ENCODE peak calls at places on chromosomes 11 and 22, in five cellular contexts. One of them, this sample, is unnamed.

GRCh38 chr11:134471341-134472187 is 59.5 kb upstream of the B3GAT1 start:
- DNase-seq in GM12878: no peak
- DNase-seq in K562: no peak
- DNase-seq in A549: no peak
- DNase-seq in HepG2: no peak
- DNase-seq in this sample: no peak

GRCh38 chr11:17498475-17498874 is 21.8 kb upstream of the ABCC8 start:
- DNase-seq in GM12878: no peak
- DNase-seq in K562: peak; percentile 49
- DNase-seq in A549: no peak
- DNase-seq in HepG2: no peak
- DNase-seq in this sample: peak; percentile 56

GRCh38 chr22:45262931-45263789 is 21.6 kb upstream of the UPK3A start:
- DNase-seq in GM12878: peak; percentile 71
- DNase-seq in K562: peak; percentile 14
- DNase-seq in A549: no peak
- DNase-seq in HepG2: no peak
- DNase-seq in this sample: no peak

GRCh38 chr11:94574193-94574961 is 7.2 kb downstream of the PIWIL4 start:
- DNase-seq in GM12878: no peak
- DNase-seq in K562: no peak
- DNase-seq in A549: no peak
- DNase-seq in HepG2: no peak
- DNase-seq in this sample: no peak

GRCh38 chr11:118353084-118353710 is 6.2 kb upstream of the UBE4A start:
- DNase-seq in GM12878: no peak
- DNase-seq in K562: no peak
- DNase-seq in A549: no peak
- DNase-seq in HepG2: no peak
- DNase-seq in this sample: peak; percentile 54

GRCh38 chr11:130478204-130478701 is 29.8 kb downstream of the ADAMTS15 start:
- DNase-seq in GM12878: no peak
- DNase-seq in K562: no peak
- DNase-seq in A549: peak; percentile 49
- DNase-seq in HepG2: no peak
- DNase-seq in this sample: no peak

GRCh38 chr11:105783216-105783615 is 173.3 kb downstream of the GRIA4 start:
- DNase-seq in GM12878: no peak
- DNase-seq in K562: no peak
- DNase-seq in A549: no peak
- DNase-seq in HepG2: no peak
- DNase-seq in this sample: no peak

GRCh38 chr11:77732143-77732542 is 88.4 kb downstream of the RSF1 start:
- DNase-seq in GM12878: no peak
- DNase-seq in K562: no peak
- DNase-seq in A549: no peak
- DNase-seq in HepG2: peak; percentile 39
- DNase-seq in this sample: no peak

GRCh38 chr11:62905286-62905685 is 15.9 kb downstream of the CHRM1 start:
- DNase-seq in GM12878: no peak
- DNase-seq in K562: no peak
- DNase-seq in A549: no peak
- DNase-seq in HepG2: no peak
- DNase-seq in this sample: no peak

GRCh38 chr22:37824674-37825641 is 1.8 kb downstream of the GALR3 start:
- DNase-seq in GM12878: no peak
- DNase-seq in K562: no peak
- DNase-seq in A549: no peak
- DNase-seq in HepG2: no peak
- DNase-seq in this sample: peak; percentile 82

GRCh38 chr22:28395520-28395919 is 284.1 kb downstream of the TTC28 start:
- DNase-seq in GM12878: no peak
- DNase-seq in K562: no peak
- DNase-seq in A549: no peak
- DNase-seq in HepG2: no peak
- DNase-seq in this sample: no peak

GRCh38 chr11:47887910-47888569 is 39.9 kb upstream of the NUP160 start:
- DNase-seq in GM12878: no peak
- DNase-seq in K562: no peak
- DNase-seq in A549: no peak
- DNase-seq in HepG2: no peak
- DNase-seq in this sample: no peak

GRCh38 chr11:130671801-130672700 is 223.6 kb downstream of the ADAMTS15 start:
- DNase-seq in GM12878: no peak
- DNase-seq in K562: no peak
- DNase-seq in A549: peak; percentile 13
- DNase-seq in HepG2: no peak
- DNase-seq in this sample: no peak

GRCh38 chr11:5043385-5043784 is 2.9 kb upstream of the OR52J3 start:
- DNase-seq in GM12878: no peak
- DNase-seq in K562: no peak
- DNase-seq in A549: no peak
- DNase-seq in HepG2: no peak
- DNase-seq in this sample: no peak

GRCh38 chr11:106395716-106396349 is 318.4 kb downstream of the AASDHPPT start:
- DNase-seq in GM12878: no peak
- DNase-seq in K562: no peak
- DNase-seq in A549: no peak
- DNase-seq in HepG2: no peak
- DNase-seq in this sample: no peak

GRCh38 chr11:14422052-14422813 is 63.2 kb upstream of the RRAS2 start:
- DNase-seq in GM12878: no peak
- DNase-seq in K562: peak; percentile 69
- DNase-seq in A549: peak; percentile 88
- DNase-seq in HepG2: peak; percentile 82
- DNase-seq in this sample: peak; percentile 91

GRCh38 chr11:3232956-3233355 is 739 bp upstream of the MRGPRE start:
- DNase-seq in GM12878: no peak
- DNase-seq in K562: no peak
- DNase-seq in A549: no peak
- DNase-seq in HepG2: no peak
- DNase-seq in this sample: no peak

GRCh38 chr11:114598461-114598860 is 2.9 kb upstream of the NXPE4 start:
- DNase-seq in GM12878: no peak
- DNase-seq in K562: no peak
- DNase-seq in A549: no peak
- DNase-seq in HepG2: no peak
- DNase-seq in this sample: no peak

GRCh38 chr11:1049431-1049891 is 12.9 kb upstream of the MUC6 start:
- DNase-seq in GM12878: no peak
- DNase-seq in K562: no peak
- DNase-seq in A549: no peak
- DNase-seq in HepG2: no peak
- DNase-seq in this sample: no peak

GRCh38 chr11:88174627-88175003 is 628 bp downstream of the RAB38 start:
- DNase-seq in GM12878: no peak
- DNase-seq in K562: no peak
- DNase-seq in A549: peak; percentile 24
- DNase-seq in HepG2: no peak
- DNase-seq in this sample: peak; percentile 56

GRCh38 chr22:25162561-25162960 is 37.1 kb upstream of the CRYBB3 start:
- DNase-seq in GM12878: no peak
- DNase-seq in K562: no peak
- DNase-seq in A549: no peak
- DNase-seq in HepG2: no peak
- DNase-seq in this sample: no peak

GRCh38 chr11:62572431-62572830 is 1.3 kb downstream of the EEF1G start:
- DNase-seq in GM12878: no peak
- DNase-seq in K562: no peak
- DNase-seq in A549: no peak
- DNase-seq in HepG2: no peak
- DNase-seq in this sample: no peak

GRCh38 chr11:1052133-1053011 is 15.9 kb upstream of the MUC6 start:
- DNase-seq in GM12878: no peak
- DNase-seq in K562: no peak
- DNase-seq in A549: no peak
- DNase-seq in HepG2: no peak
- DNase-seq in this sample: no peak

GRCh38 chr11:6557761-6558674 is 45.4 kb downstream of the RRP8 start:
- DNase-seq in GM12878: no peak
- DNase-seq in K562: no peak
- DNase-seq in A549: no peak
- DNase-seq in HepG2: no peak
- DNase-seq in this sample: no peak

GRCh38 chr11:72037554-72038311 is 39.0 kb downstream of the IL18BP start:
- DNase-seq in GM12878: no peak
- DNase-seq in K562: no peak
- DNase-seq in A549: no peak
- DNase-seq in HepG2: no peak
- DNase-seq in this sample: no peak

GRCh38 chr11:84260862-84261261 is 974.7 kb upstream of the CCDC90B start:
- DNase-seq in GM12878: no peak
- DNase-seq in K562: no peak
- DNase-seq in A549: no peak
- DNase-seq in HepG2: no peak
- DNase-seq in this sample: no peak

GRCh38 chr11:64225608-64226506 is at the start of the genes NUDT22 and TRPT1:
- DNase-seq in GM12878: no peak
- DNase-seq in K562: peak; percentile 87
- DNase-seq in A549: peak; percentile 80
- DNase-seq in HepG2: peak; percentile 77
- DNase-seq in this sample: peak; percentile 94

GRCh38 chr11:70502677-70503076 is 104.3 kb downstream of the CTTN start:
- DNase-seq in GM12878: no peak
- DNase-seq in K562: no peak
- DNase-seq in A549: no peak
- DNase-seq in HepG2: no peak
- DNase-seq in this sample: no peak

GRCh38 chr22:43867839-43868652 is 5.7 kb upstream of the SULT4A1 start:
- DNase-seq in GM12878: no peak
- DNase-seq in K562: peak; percentile 64
- DNase-seq in A549: peak; percentile 28
- DNase-seq in HepG2: no peak
- DNase-seq in this sample: peak; percentile 95

GRCh38 chr11:35367491-35367890 is 51.9 kb downstream of the SLC1A2 start:
- DNase-seq in GM12878: no peak
- DNase-seq in K562: no peak
- DNase-seq in A549: no peak
- DNase-seq in HepG2: no peak
- DNase-seq in this sample: no peak

GRCh38 chr11:10305964-10306918 is 1.4 kb downstream of the ADM start:
- DNase-seq in GM12878: no peak
- DNase-seq in K562: no peak
- DNase-seq in A549: peak; percentile 38
- DNase-seq in HepG2: no peak
- DNase-seq in this sample: peak; percentile 75

GRCh38 chr11:10303558-10304363 is 1.1 kb upstream of the ADM start:
- DNase-seq in GM12878: no peak
- DNase-seq in K562: no peak
- DNase-seq in A549: peak; percentile 78
- DNase-seq in HepG2: peak; percentile 44
- DNase-seq in this sample: peak; percentile 80

GRCh38 chr11:10304495-10305261 is at the start of gene ADM:
- DNase-seq in GM12878: no peak
- DNase-seq in K562: peak; percentile 62
- DNase-seq in A549: peak; percentile 97
- DNase-seq in HepG2: peak; percentile 90
- DNase-seq in this sample: peak; percentile 93

GRCh38 chr11:10307022-10307410 is 2.1 kb downstream of the ADM start:
- DNase-seq in GM12878: no peak
- DNase-seq in K562: no peak
- DNase-seq in A549: peak; percentile 85
- DNase-seq in HepG2: peak; percentile 27
- DNase-seq in this sample: no peak

GRCh38 chr11:10305262-10305963 is 540 bp downstream of the ADM start:
- DNase-seq in GM12878: no peak
- DNase-seq in K562: no peak
- DNase-seq in A549: peak; percentile 52
- DNase-seq in HepG2: peak; percentile 33
- DNase-seq in this sample: peak; percentile 51
- H3K4me1 ChIP-seq in GM12878: peaks cover 47% of the 10 kb centered on the region
- H3K4me1 ChIP-seq in K562: peaks cover 53% of the 10 kb centered on the region
- H3K4me1 ChIP-seq in A549: peaks cover 36% of the 10 kb centered on the region
- H3K4me1 ChIP-seq in HepG2: peaks cover 56% of the 10 kb centered on the region
- H3K4me1 ChIP-seq in this sample: peaks cover 30% of the 10 kb centered on the region

GRCh38 chr11:112280268-112281126 is 19.8 kb upstream of the PLET1 start:
- DNase-seq in GM12878: peak; percentile 37
- DNase-seq in K562: peak; percentile 76
- DNase-seq in A549: peak; percentile 79
- DNase-seq in HepG2: peak; percentile 72
- DNase-seq in this sample: peak; percentile 95
- H3K4me2 ChIP-seq in GM12878: peak overlapping the region; percentile 80
- H3K4me2 ChIP-seq in K562: peak overlapping the region; percentile 84
- H3K4me2 ChIP-seq in A549: peak overlapping the region; percentile 95
- H3K4me2 ChIP-seq in HepG2: peak overlapping the region; percentile 96
- H3K4me2 ChIP-seq in this sample: peak overlapping the region; percentile 78

GRCh38 chr22:20089977-20090729 is 10.1 kb downstream of the DGCR8 start:
- DNase-seq in GM12878: no peak
- DNase-seq in K562: no peak
- DNase-seq in A549: no peak
- DNase-seq in HepG2: no peak
- DNase-seq in this sample: no peak
- TF ChIP-seq JUNB in GM12878: no peak
- TF ChIP-seq JUNB in K562: no peak
- TF ChIP-seq JUNB in A549: no peak
- TF ChIP-seq JUNB in HepG2: no peak
- TF ChIP-seq JUNB in this sample: no peak

DNA sequence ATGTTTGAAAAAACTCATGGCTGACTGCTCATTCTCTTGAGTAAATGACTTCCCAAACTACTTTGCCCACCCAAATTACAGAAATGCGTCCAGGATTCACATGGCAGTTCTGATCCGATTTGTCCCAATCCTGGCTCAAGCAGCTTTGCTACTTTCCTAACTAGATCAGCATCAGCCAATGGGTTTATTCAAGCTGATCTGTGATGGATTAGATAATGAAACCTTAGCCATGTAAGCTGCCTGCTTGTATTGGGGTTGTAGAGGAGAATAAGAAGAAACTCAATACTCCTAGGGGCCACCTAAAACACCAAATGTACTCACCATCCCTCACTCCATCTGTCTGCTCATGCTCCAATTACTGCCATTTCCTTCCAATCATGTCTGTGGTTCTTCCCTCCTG is 7.0 kb downstream of the RBFOX2 start:
- DNase-seq in GM12878: no peak
- DNase-seq in K562: no peak
- DNase-seq in A549: no peak
- DNase-seq in HepG2: no peak
- DNase-seq in this sample: no peak
- H3K4me1 ChIP-seq in GM12878: peaks cover 3% of the 10 kb centered on the region
- H3K4me1 ChIP-seq in K562: no peaks in the 10 kb centered on the region
- H3K4me1 ChIP-seq in A549: peaks cover 7% of the 10 kb centered on the region
- H3K4me1 ChIP-seq in HepG2: peaks cover 25% of the 10 kb centered on the region
- H3K4me1 ChIP-seq in this sample: peaks cover 34% of the 10 kb centered on the region

This sample was measured in GM23338.